ENCODE peak calls at places on chromosomes 2 and 18, in five cellular contexts. X is aorta; N is T follicular helper cell; E is ELF-1; R is stimulated activated CD8-positive, alpha-beta memory T cell treated with anti-CD3 and anti-CD28 coated beads, Interleukin-4, amount 100 ng/mL, for 24 hours. O is an unnamed sample.

GRCh38 chr2:3482363-3482821 is 36.9 kb downstream of the ADI1 start:
- DNase-seq in X (peak), N (no peak), E (no peak), R (no peak), O (no peak)

GRCh38 chr18:7021994-7022840 is 95.4 kb downstream of the LAMA1 start:
- DNase-seq in X (no peak), N (no peak), E (peak), R (no peak), O (peak)

GRCh38 chr2:237025090-237025865 is 60.4 kb upstream of the COPS8 start:
- DNase-seq in X (no peak), N (no peak), E (no peak), R (no peak), O (no peak)

GRCh38 chr2:86480105-86480504 is 38.9 kb downstream of the KDM3A start:
- DNase-seq in X (peak), N (no peak), E (no peak), R (no peak), O (no peak)

GRCh38 chr2:241066171-241066892 is 35.8 kb downstream of the MTERF4 start:
- DNase-seq in X (no peak), N (no peak), E (no peak), R (no peak), O (no peak)

GRCh38 chr2:2795438-2796091 is 464.5 kb upstream of the MYT1L start:
- DNase-seq in X (no peak), N (no peak), E (no peak), R (no peak), O (no peak)

GRCh38 chr2:54531558-54531957 is 75.4 kb downstream of the SPTBN1 start:
- DNase-seq in X (no peak), N (no peak), E (no peak), R (no peak), O (no peak)

GRCh38 chr2:61421611-61422010 is 49.3 kb downstream of the USP34 start:
- DNase-seq in X (no peak), N (no peak), E (no peak), R (no peak), O (no peak)

GRCh38 chr2:142803158-142803557 is 74.3 kb upstream of the KYNU start:
- DNase-seq in X (no peak), N (no peak), E (no peak), R (no peak), O (no peak)

GRCh38 chr18:68735498-68736343 is 20.8 kb upstream of the TMX3 start:
- DNase-seq in X (no peak), N (no peak), E (no peak), R (no peak), O (peak)

GRCh38 chr2:222057249-222058073 is 241.3 kb downstream of the PAX3 start:
- DNase-seq in X (no peak), N (no peak), E (no peak), R (no peak), O (peak)

GRCh38 chr2:8059255-8059654 is 622.6 kb upstream of the ID2 start:
- DNase-seq in X (no peak), N (no peak), E (no peak), R (no peak), O (no peak)

GRCh38 chr2:81334046-81334445 is 1029.5 kb upstream of the LRRTM1 start:
- DNase-seq in X (no peak), N (no peak), E (no peak), R (no peak), O (no peak)

GRCh38 chr18:21391074-21391673 is 149.1 kb downstream of the GREB1L start:
- DNase-seq in X (no peak), N (no peak), E (peak), R (no peak), O (no peak)

GRCh38 chr2:104758199-104758620 is 95.7 kb upstream of the POU3F3 start:
- DNase-seq in X (no peak), N (no peak), E (peak), R (no peak), O (no peak)

GRCh38 chr2:1756456-1756855 is 12.1 kb upstream of the PXDN start:
- DNase-seq in X (no peak), N (no peak), E (no peak), R (no peak), O (no peak)

GRCh38 chr18:68796936-68797690 is 767 bp upstream of the CCDC102B start:
- DNase-seq in X (no peak), N (no peak), E (peak), R (no peak), O (no peak)

GRCh38 chr2:21055879-21056790 is 12.3 kb upstream of the APOB start:
- DNase-seq in X (no peak), N (no peak), E (no peak), R (no peak), O (peak)

GRCh38 chr2:47082976-47083375 is 72.1 kb downstream of the STPG4 start:
- DNase-seq in X (no peak), N (no peak), E (no peak), R (no peak), O (no peak)

GRCh38 chr2:200913654-200914053 is 24.5 kb downstream of the NIF3L1 start:
- DNase-seq in X (no peak), N (no peak), E (no peak), R (no peak), O (no peak)

GRCh38 chr2:101160454-101160853 is 9.3 kb upstream of the TBC1D8 start:
- DNase-seq in X (peak), N (no peak), E (no peak), R (no peak), O (no peak)

GRCh38 chr2:55519908-55520885 is 679 bp downstream of the CFAP36 start:
- DNase-seq in X (no peak), N (peak), E (peak), R (no peak), O (peak)

GRCh38 chr2:169693344-169693743 is 861 bp downstream of the CFAP210 start:
- DNase-seq in X (no peak), N (peak), E (no peak), R (no peak), O (peak)

GRCh38 chr2:144421606-144422510 is 98.1 kb downstream of the ZEB2 start:
- DNase-seq in X (no peak), N (no peak), E (no peak), R (no peak), O (no peak)

GRCh38 chr2:234745347-234745746 is 206.5 kb upstream of the SH3BP4 start:
- DNase-seq in X (no peak), N (no peak), E (no peak), R (no peak), O (peak)

GRCh38 chr2:24304098-24304497 is 56.2 kb downstream of the ITSN2 start:
- DNase-seq in X (peak), N (no peak), E (no peak), R (no peak), O (no peak)

GRCh38 chr2:165587335-165587938 is 117.9 kb downstream of the CSRNP3 start:
- DNase-seq in X (no peak), N (no peak), E (no peak), R (no peak), O (no peak)

GRCh38 chr2:175282300-175282699 is 100.8 kb upstream of the ATP5MC3 start:
- DNase-seq in X (no peak), N (no peak), E (no peak), R (no peak), O (peak)

GRCh38 chr2:222859786-222860726 is 780 bp upstream of the ACSL3 start:
- DNase-seq in X (peak), N (no peak), E (peak), R (no peak), O (peak)

O was measured in NCI-H82.